ENCODE peak calls at places on chromosome 21, in four cellular contexts. A, T, O and C are unnamed samples.

GRCh38 chr21:45898781-45899180 is 82.8 kb upstream of the COL6A1 start:
- DNase-seq in A (no peak), T (no peak), O (no peak), C (no peak)

GRCh38 chr21:38811257-38811656 is 5.5 kb downstream of the ETS2 start:
- DNase-seq in A (no peak), T (no peak), O (no peak), C (no peak)

GRCh38 chr21:45994086-45994661 is 12.6 kb downstream of the COL6A1 start:
- DNase-seq in A (no peak), T (no peak), O (no peak), C (peak; percentile 17)

GRCh38 chr21:25837545-25838263 is 102.9 kb downstream of the GABPA start:
- DNase-seq in A (no peak), T (no peak), O (no peak), C (no peak)

GRCh38 chr21:25179116-25179515 is 428.2 kb downstream of the MRPL39 start:
- DNase-seq in A (no peak), T (no peak), O (no peak), C (no peak)

GRCh38 chr21:31641416-31641922 is 18.0 kb upstream of the SOD1 start:
- DNase-seq in A (no peak), T (no peak), O (no peak), C (no peak)

GRCh38 chr21:36325373-36326010 is 5.5 kb downstream of the MORC3 start:
- DNase-seq in A (no peak), T (no peak), O (no peak), C (no peak)

GRCh38 chr21:39000496-39000895 is 182.8 kb downstream of the PSMG1 start:
- DNase-seq in A (no peak), T (no peak), O (no peak), C (no peak)

GRCh38 chr21:39633043-39633442 is 20.3 kb downstream of the B3GALT5 start:
- DNase-seq in A (no peak), T (no peak), O (no peak), C (no peak)

GRCh38 chr21:33754493-33754892 is 112.2 kb downstream of the ITSN1 start:
- DNase-seq in A (no peak), T (no peak), O (no peak), C (no peak)

GRCh38 chr21:46056450-46056903 is 41.4 kb upstream of the COL6A2 start:
- DNase-seq in A (no peak), T (no peak), O (no peak), C (peak; percentile 44)